ENCODE peak calls at places on chromosomes 4 and X, in five cellular contexts. B is fibroblast of gingiva, V is DMS153, M is anterior cingulate cortex, A is naive B cell. L is an unnamed sample.

GRCh38 chr4:65865489-65865888 is 195.2 kb upstream of the EPHA5 start:
- DNase-seq in V (no peak), M (no peak), B (peak; percentile 1), A (no peak), L (no peak)

GRCh38 chrX:1466232-1466661 is 13.5 kb upstream of the ASMTL start:
- DNase-seq in M (no peak), V (no peak), A (no peak), B (no peak), L (no peak)

GRCh38 chr4:25454491-25454890 is 77.4 kb downstream of the ANAPC4 start:
- DNase-seq in B (no peak), V (no peak), M (no peak), A (no peak), L (no peak)

GRCh38 chrX:108322243-108322642 is 116.0 kb downstream of the COL4A6 start:
- DNase-seq in B (no peak), M (no peak), A (no peak), V (no peak), L (no peak)

GRCh38 chr4:85598936-85599335 is 124.0 kb downstream of the ARHGAP24 start:
- DNase-seq in V (peak; percentile 39), M (no peak), A (no peak), B (no peak), L (no peak)

GRCh38 chrX:8288590-8288989 is 117.5 kb upstream of the VCX2 start:
- DNase-seq in M (no peak), B (no peak), A (no peak), V (peak; percentile 52), L (no peak)

GRCh38 chrX:2784026-2784425 is 32.2 kb downstream of the XG start:
- DNase-seq in V (no peak), B (peak; percentile 5), M (no peak), A (no peak), L (no peak)

GRCh38 chr4:31791666-31792065 is 1071.5 kb downstream of the PCDH7 start:
- DNase-seq in A (no peak), M (no peak), B (no peak), V (no peak), L (no peak)